ENCODE peak calls at places on chromosomes 5 and 9, in four cellular contexts. One of them, this sample, is unnamed.

GRCh38 chr9:74653437-74654080 is 156.4 kb downstream of the RORB start:
- DNase-seq in HepG2: no peak
- DNase-seq in GM12878: no peak
- DNase-seq in K562: no peak
- DNase-seq in this sample: no peak

GRCh38 chr5:14851067-14851422 is 20.5 kb downstream of the ANKH start:
- DNase-seq in HepG2: peak
- DNase-seq in K562: no peak
- DNase-seq in GM12878: no peak
- DNase-seq in this sample: no peak

GRCh38 chr5:9653811-9654210 is 23.7 kb upstream of the TAS2R1 start:
- DNase-seq in K562: no peak
- DNase-seq in HepG2: no peak
- DNase-seq in GM12878: no peak
- DNase-seq in this sample: no peak

GRCh38 chr5:55711531-55712022 is 547 bp downstream of the SLC38A9 start:
- DNase-seq in K562: no peak
- DNase-seq in GM12878: no peak
- DNase-seq in HepG2: no peak
- DNase-seq in this sample: no peak

GRCh38 chr9:130408669-130409068 is 36.1 kb upstream of the ASS1 start:
- DNase-seq in HepG2: no peak
- DNase-seq in GM12878: no peak
- DNase-seq in K562: no peak
- DNase-seq in this sample: no peak

GRCh38 chr9:94174164-94174563 is 84.9 kb upstream of the ZNF169 start:
- DNase-seq in K562: no peak
- DNase-seq in HepG2: no peak
- DNase-seq in GM12878: no peak
- DNase-seq in this sample: no peak

GRCh38 chr5:151483176-151483575 is 35.8 kb downstream of the SLC36A1 start:
- DNase-seq in GM12878: no peak
- DNase-seq in HepG2: no peak
- DNase-seq in K562: no peak
- DNase-seq in this sample: no peak

GRCh38 chr9:93667627-93668026 is 91.2 kb downstream of the PHF2 start:
- DNase-seq in GM12878: no peak
- DNase-seq in K562: no peak
- DNase-seq in HepG2: no peak
- DNase-seq in this sample: no peak

GRCh38 chr5:177446184-177447065 is at the start of gene PRR7:
- DNase-seq in HepG2: no peak
- DNase-seq in K562: peak
- DNase-seq in GM12878: no peak
- DNase-seq in this sample: peak

GRCh38 chr5:84603557-84604185 is 219.0 kb upstream of the EDIL3 start:
- DNase-seq in GM12878: no peak
- DNase-seq in HepG2: no peak
- DNase-seq in K562: no peak
- DNase-seq in this sample: no peak

GRCh38 chr5:90551376-90551775 is 7.2 kb upstream of the ADGRV1 start:
- DNase-seq in K562: no peak
- DNase-seq in GM12878: no peak
- DNase-seq in HepG2: no peak
- DNase-seq in this sample: no peak

GRCh38 chr9:70165006-70165602 is 93.7 kb upstream of the SMC5 start:
- DNase-seq in GM12878: no peak
- DNase-seq in K562: no peak
- DNase-seq in HepG2: no peak
- DNase-seq in this sample: no peak
- TF ChIP-seq CHD4 in GM12878: no peak
- TF ChIP-seq CHD4 in K562: no peak
- TF ChIP-seq CHD4 in HepG2: no peak
- TF ChIP-seq CHD4 in this sample: no peak

GRCh38 chr5:149636861-149637246 is 55.6 kb downstream of the ARHGEF37 start:
- DNase-seq in K562: peak
- DNase-seq in GM12878: no peak
- DNase-seq in HepG2: peak
- DNase-seq in this sample: peak
- TF ChIP-seq CHD4 in K562: no peak
- TF ChIP-seq CHD4 in GM12878: no peak
- TF ChIP-seq CHD4 in HepG2: no peak
- TF ChIP-seq CHD4 in this sample: no peak

GRCh38 chr5:69454460-69455249 is 37.9 kb upstream of the OCLN start:
- DNase-seq in GM12878: no peak
- DNase-seq in HepG2: peak
- DNase-seq in K562: no peak
- DNase-seq in this sample: no peak
- TF ChIP-seq CHD4 in GM12878: no peak
- TF ChIP-seq CHD4 in HepG2: no peak
- TF ChIP-seq CHD4 in K562: no peak
- TF ChIP-seq CHD4 in this sample: no peak

DNA sequence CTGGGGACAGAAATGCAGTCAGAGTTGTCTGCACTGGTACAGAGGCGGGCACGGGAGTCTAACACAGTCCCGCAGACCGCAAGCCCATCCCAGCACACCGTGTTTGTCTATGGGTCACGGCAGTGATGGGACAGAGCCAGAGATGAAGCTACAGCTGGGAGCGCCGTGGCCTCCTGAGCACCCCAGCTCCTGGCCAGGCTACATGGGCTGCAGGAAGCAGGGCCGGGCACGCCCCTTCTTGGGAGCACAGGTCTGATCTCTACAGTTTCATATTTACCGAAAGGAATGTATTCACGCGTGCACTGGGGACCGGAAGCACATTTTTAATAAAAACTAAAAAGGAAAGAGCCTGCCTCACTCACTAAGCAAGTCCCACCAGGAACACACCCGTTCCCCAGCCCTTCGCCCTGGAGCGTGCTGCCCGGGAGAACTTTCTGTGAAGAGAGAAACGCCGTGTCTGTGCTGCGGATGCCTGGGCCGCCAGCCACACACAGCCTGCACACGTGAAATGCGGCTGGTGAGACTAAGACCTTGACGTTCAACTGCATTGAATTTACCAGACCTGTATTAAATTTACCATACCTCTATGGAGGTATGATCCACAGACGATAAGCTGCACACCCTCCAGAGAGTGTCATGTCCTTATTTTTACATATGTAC is 81.1 kb downstream of the VAV2 start:
- DNase-seq in HepG2: no peak
- DNase-seq in GM12878: no peak
- DNase-seq in K562: no peak
- DNase-seq in this sample: no peak
- TF ChIP-seq CHD4 in HepG2: no peak
- TF ChIP-seq CHD4 in GM12878: no peak
- TF ChIP-seq CHD4 in K562: no peak
- TF ChIP-seq CHD4 in this sample: no peak

DNA sequence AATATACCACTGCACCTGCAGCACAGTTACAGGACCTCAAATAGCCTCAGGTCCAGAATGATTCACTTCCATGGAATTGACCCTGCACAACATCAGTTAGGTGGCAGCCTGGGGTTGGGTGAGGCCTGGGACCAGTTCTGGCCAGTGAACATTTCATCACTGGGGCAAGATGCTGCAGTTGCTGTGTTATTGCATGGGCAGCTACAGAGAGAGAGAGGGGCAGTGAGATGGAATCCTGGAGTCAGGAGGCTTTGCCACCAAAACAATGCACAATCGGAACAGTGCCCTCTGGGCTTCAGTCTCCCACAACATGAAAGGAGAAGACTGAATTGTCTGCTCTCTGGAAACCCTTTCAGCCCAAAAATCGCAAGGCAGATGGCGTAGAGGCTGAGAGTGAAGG is 51.8 kb downstream of the SH3TC2 start:
- DNase-seq in K562: no peak
- DNase-seq in GM12878: no peak
- DNase-seq in HepG2: no peak
- DNase-seq in this sample: no peak
- TF ChIP-seq CHD4 in K562: no peak
- TF ChIP-seq CHD4 in GM12878: no peak
- TF ChIP-seq CHD4 in HepG2: no peak
- TF ChIP-seq CHD4 in this sample: no peak

GRCh38 chr5:133741396-133741795 is 129.1 kb upstream of the FSTL4 start:
- DNase-seq in GM12878: no peak
- DNase-seq in K562: no peak
- DNase-seq in HepG2: no peak
- DNase-seq in this sample: no peak
- TF ChIP-seq CHD4 in GM12878: no peak
- TF ChIP-seq CHD4 in K562: no peak
- TF ChIP-seq CHD4 in HepG2: no peak
- TF ChIP-seq CHD4 in this sample: no peak

DNA sequence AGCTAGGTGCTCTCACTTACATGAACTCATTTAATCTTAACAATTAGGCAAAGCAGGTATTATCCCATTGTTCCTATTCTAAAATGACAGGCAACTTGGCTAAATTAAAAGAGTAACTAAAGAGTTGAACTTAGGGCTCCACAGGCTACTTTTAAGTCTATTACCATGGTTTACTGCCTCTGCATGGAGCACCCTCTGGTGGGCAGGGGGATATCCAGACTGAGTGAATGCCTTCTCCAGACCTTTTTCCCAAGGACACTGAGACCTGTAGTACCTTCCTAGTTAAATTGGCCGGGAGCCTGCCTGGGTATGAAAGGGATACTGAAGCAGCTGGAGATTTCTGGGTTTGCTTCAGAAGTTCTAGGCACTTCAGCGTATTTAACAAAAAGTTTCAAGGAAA is 238.1 kb downstream of the ELAVL2 start:
- DNase-seq in GM12878: no peak
- DNase-seq in K562: no peak
- DNase-seq in HepG2: no peak
- DNase-seq in this sample: no peak
- TF ChIP-seq CHD4 in GM12878: no peak
- TF ChIP-seq CHD4 in K562: no peak
- TF ChIP-seq CHD4 in HepG2: no peak
- TF ChIP-seq CHD4 in this sample: no peak

DNA sequence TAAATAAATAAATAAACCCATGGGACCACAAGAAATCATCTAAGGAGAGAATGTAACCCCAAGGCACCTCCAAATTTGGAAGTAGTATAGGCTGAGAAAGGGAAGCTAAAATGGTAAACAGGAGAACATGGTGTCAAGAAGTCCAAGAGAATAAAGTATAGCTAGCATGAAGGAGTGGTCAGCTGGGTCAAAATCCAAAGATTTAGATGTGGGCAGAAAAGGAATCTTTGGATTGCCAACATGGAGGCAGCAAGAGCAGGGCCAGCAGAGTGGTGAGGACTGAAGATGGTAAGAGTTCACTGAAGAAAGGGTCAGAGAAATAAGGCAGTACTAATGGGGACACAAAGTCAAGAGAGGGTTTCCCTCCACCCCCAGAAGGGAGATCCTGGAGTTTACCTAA is 53.0 kb downstream of the TSSK1B start:
- DNase-seq in GM12878: no peak
- DNase-seq in HepG2: no peak
- DNase-seq in K562: no peak
- DNase-seq in this sample: no peak
- TF ChIP-seq CHD4 in GM12878: no peak
- TF ChIP-seq CHD4 in HepG2: no peak
- TF ChIP-seq CHD4 in K562: no peak
- TF ChIP-seq CHD4 in this sample: no peak

DNA sequence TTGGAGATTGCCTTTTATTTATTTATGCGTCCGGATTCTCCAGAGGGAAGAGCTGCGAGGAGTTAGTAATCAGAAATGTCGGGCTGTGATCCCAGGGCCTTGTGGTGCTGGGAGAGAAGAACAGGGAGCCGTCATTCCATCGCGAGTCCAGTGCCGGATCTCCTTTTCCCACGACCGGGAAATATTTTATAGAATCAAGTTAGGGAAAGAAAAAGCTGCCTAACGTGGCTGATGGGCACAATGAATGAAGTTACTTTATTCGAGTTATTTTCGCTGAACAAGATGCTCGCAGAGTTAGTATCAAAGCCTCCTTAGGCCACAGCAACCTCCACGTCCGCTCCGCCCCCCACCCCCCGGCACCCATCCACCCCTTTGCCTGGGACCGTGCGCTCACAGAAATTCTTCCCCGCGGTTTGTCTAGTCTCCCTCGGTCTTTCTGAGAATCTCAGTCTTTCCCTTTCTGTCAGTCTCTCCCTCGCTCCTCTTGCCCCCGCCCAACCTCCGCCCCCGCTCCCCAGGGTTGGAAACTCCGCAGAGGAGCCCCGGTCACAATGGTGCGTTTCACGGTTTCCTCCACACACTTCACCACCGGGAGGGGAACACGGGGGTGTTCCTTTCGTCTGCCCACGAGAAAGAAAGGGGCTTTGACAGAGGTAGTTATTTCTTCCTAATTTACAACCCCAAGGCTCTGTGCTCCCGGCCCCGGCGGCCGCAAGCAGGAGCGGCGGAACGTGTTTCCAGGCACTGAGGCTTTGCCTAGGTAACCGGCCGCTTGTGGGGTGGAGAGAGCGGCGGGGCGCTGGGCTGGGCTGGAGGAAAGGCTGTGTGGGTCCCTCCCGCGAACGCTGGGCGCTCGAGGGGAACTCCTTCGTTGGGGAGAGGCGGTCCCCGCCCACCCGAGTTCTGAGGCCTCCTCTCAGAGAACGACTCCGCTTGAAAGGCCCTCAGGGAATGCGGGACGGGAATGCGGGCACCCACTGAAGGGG is 2.0 kb downstream of the NR4A3 start:
- DNase-seq in K562: peak
- DNase-seq in GM12878: no peak
- DNase-seq in HepG2: no peak
- DNase-seq in this sample: peak
- TF ChIP-seq CHD4 in K562: no peak
- TF ChIP-seq CHD4 in GM12878: no peak
- TF ChIP-seq CHD4 in HepG2: no peak
- TF ChIP-seq CHD4 in this sample: no peak

This sample was measured in A549.